ENCODE peak calls at places on chromosomes 12 and 14, in nine cellular contexts. G is tibial artery, N is caudate nucleus, T is GM23338, H is MM.1S, Z is testis, E is uterus, R is HCT116, D is left ventricle myocardium inferior. X is an unnamed sample.

GRCh38 chr12:102602549-102602948 is 122.2 kb upstream of the IGF1 start:
- DNase-seq in G (no peak), N (no peak), T (no peak), H (no peak), Z (peak), E (no peak), R (no peak), D (no peak), X (no peak)

GRCh38 chr14:20632831-20633771 is 8.4 kb downstream of the OR6S1 start:
- DNase-seq in G (no peak), N (peak), T (peak), H (peak), Z (no peak), E (peak), R (no peak), D (no peak), X (peak)

GRCh38 chr12:57958061-57958657 is 16.8 kb downstream of the ATP23 start:
- DNase-seq in G (no peak), N (no peak), T (no peak), H (no peak), Z (no peak), E (no peak), R (no peak), D (no peak), X (no peak)

GRCh38 chr12:54725233-54725843 is 77.2 kb upstream of the DCD start:
- DNase-seq in G (no peak), N (no peak), T (peak), H (peak), Z (peak), E (no peak), R (peak), D (no peak), X (peak)

GRCh38 chr12:1760566-1761382 is 59.6 kb upstream of the LRTM2 start:
- DNase-seq in G (no peak), N (no peak), T (no peak), H (no peak), Z (peak), E (no peak), R (peak), D (no peak), X (no peak)

GRCh38 chr14:21917699-21918436 is 244.2 kb upstream of the OR4E1 start:
- DNase-seq in G (no peak), N (peak), T (peak), H (peak), Z (peak), E (no peak), R (peak), D (no peak), X (peak)

GRCh38 chr12:132908145-132909029 is 21.0 kb upstream of the CHFR start:
- DNase-seq in G (peak), N (peak), T (peak), H (no peak), Z (peak), E (peak), R (no peak), D (peak), X (peak)

GRCh38 chr14:94564381-94564780 is 3.1 kb downstream of the SERPINA4 start:
- DNase-seq in G (no peak), N (no peak), T (no peak), H (no peak), Z (no peak), E (no peak), R (no peak), D (no peak), X (no peak)

GRCh38 chr12:4274960-4275868 is 1.7 kb downstream of the CCND2 start:
- DNase-seq in G (no peak), N (no peak), T (peak), H (no peak), Z (no peak), E (peak), R (no peak), D (no peak), X (no peak)

GRCh38 chr12:93358821-93359220 is 18.9 kb upstream of the NUDT4 start:
- DNase-seq in G (no peak), N (no peak), T (no peak), H (no peak), Z (no peak), E (no peak), R (no peak), D (no peak), X (no peak)

GRCh38 chr14:75123991-75124390 is 2.9 kb downstream of the NEK9 start:
- DNase-seq in G (no peak), N (no peak), T (no peak), H (no peak), Z (peak), E (no peak), R (peak), D (no peak), X (no peak)

GRCh38 chr12:563250-563781 is 99.9 kb downstream of the NINJ2 start:
- DNase-seq in G (no peak), N (no peak), T (no peak), H (no peak), Z (no peak), E (no peak), R (no peak), D (no peak), X (no peak)

GRCh38 chr12:124333724-124334123 is 38.8 kb downstream of the RFLNA start:
- DNase-seq in G (no peak), N (no peak), T (no peak), H (no peak), Z (no peak), E (no peak), R (no peak), D (no peak), X (no peak)

GRCh38 chr14:29216774-29217232 is 450.2 kb downstream of the FOXG1 start:
- DNase-seq in G (no peak), N (no peak), T (no peak), H (no peak), Z (no peak), E (no peak), R (no peak), D (no peak), X (no peak)

GRCh38 chr12:111816065-111816615 is 25.9 kb upstream of the MAPKAPK5 start:
- DNase-seq in G (no peak), N (no peak), T (no peak), H (no peak), Z (no peak), E (no peak), R (no peak), D (no peak), X (no peak)

GRCh38 chr14:76909266-76909665 is 83.1 kb downstream of the LRRC74A start:
- DNase-seq in G (no peak), N (no peak), T (no peak), H (no peak), Z (no peak), E (no peak), R (no peak), D (no peak), X (no peak)

GRCh38 chr12:44422559-44422958 is 453.6 kb downstream of the NELL2 start:
- DNase-seq in G (no peak), N (no peak), T (peak), H (no peak), Z (no peak), E (no peak), R (no peak), D (no peak), X (peak)

GRCh38 chr12:754871-755562 is 2.6 kb downstream of the WNK1 start:
- DNase-seq in G (no peak), N (no peak), T (peak), H (peak), Z (no peak), E (no peak), R (no peak), D (no peak), X (no peak)

GRCh38 chr12:58873496-58873895 is 46.8 kb downstream of the LRIG3 start:
- DNase-seq in G (no peak), N (no peak), T (no peak), H (no peak), Z (no peak), E (no peak), R (no peak), D (no peak), X (no peak)

GRCh38 chr12:16526693-16527092 is 79.3 kb downstream of the LMO3 start:
- DNase-seq in G (no peak), N (no peak), T (no peak), H (no peak), Z (no peak), E (peak), R (peak), D (no peak), X (no peak)

GRCh38 chr12:129704232-129704830 is 199.5 kb downstream of the TMEM132D start:
- DNase-seq in G (no peak), N (no peak), T (peak), H (no peak), Z (no peak), E (no peak), R (no peak), D (no peak), X (peak)

GRCh38 chr12:47561746-47562145 is 144.1 kb downstream of the RPAP3 start:
- DNase-seq in G (no peak), N (no peak), T (no peak), H (no peak), Z (no peak), E (no peak), R (no peak), D (no peak), X (no peak)

GRCh38 chr14:83379371-83379770 is 1845.7 kb upstream of the SEL1L start:
- DNase-seq in G (no peak), N (no peak), T (no peak), H (no peak), Z (no peak), E (no peak), R (no peak), D (no peak), X (no peak)

GRCh38 chr12:132586929-132587328 is 23.5 kb downstream of the LRCOL1 start:
- DNase-seq in G (no peak), N (no peak), T (no peak), H (no peak), Z (no peak), E (no peak), R (no peak), D (no peak), X (no peak)

GRCh38 chr14:93146119-93146518 is 30.4 kb upstream of the ITPK1 start:
- DNase-seq in G (no peak), N (no peak), T (no peak), H (no peak), Z (no peak), E (no peak), R (no peak), D (no peak), X (no peak)

GRCh38 chr12:12442548-12443071 is 85.7 kb downstream of the BORCS5 start:
- DNase-seq in G (no peak), N (no peak), T (no peak), H (no peak), Z (no peak), E (no peak), R (peak), D (no peak), X (no peak)

GRCh38 chr12:467591-467990 is 7.9 kb downstream of the B4GALNT3 start:
- DNase-seq in G (no peak), N (no peak), T (no peak), H (no peak), Z (no peak), E (no peak), R (no peak), D (no peak), X (no peak)

GRCh38 chr12:109147954-109148353 is 31.6 kb downstream of the ACACB start:
- DNase-seq in G (peak), N (no peak), T (no peak), H (no peak), Z (peak), E (peak), R (no peak), D (no peak), X (no peak)

GRCh38 chr14:39175445-39176262 is 600 bp downstream of the PNN start:
- DNase-seq in G (no peak), N (no peak), T (peak), H (no peak), Z (peak), E (no peak), R (no peak), D (peak), X (peak)

GRCh38 chr12:55063291-55063690 is 43.5 kb downstream of the NEUROD4 start:
- DNase-seq in G (no peak), N (no peak), T (no peak), H (no peak), Z (no peak), E (no peak), R (no peak), D (no peak), X (no peak)

GRCh38 chr12:116368196-116369194 is 91.0 kb upstream of the MED13L start:
- DNase-seq in G (no peak), N (no peak), T (no peak), H (no peak), Z (no peak), E (no peak), R (no peak), D (no peak), X (peak)

GRCh38 chr12:113422030-113422900 is at the start of gene SDSL:
- DNase-seq in G (peak), N (peak), T (peak), H (peak), Z (peak), E (peak), R (peak), D (peak), X (peak)

GRCh38 chr12:52870361-52871290 is 21.8 kb upstream of the KRT78 start:
- DNase-seq in G (no peak), N (peak), T (peak), H (peak), Z (peak), E (peak), R (no peak), D (peak), X (peak)

GRCh38 chr14:37133284-37133913 is 39.0 kb downstream of the SLC25A21 start:
- DNase-seq in G (no peak), N (no peak), T (no peak), H (no peak), Z (no peak), E (no peak), R (no peak), D (no peak), X (no peak)

DNA sequence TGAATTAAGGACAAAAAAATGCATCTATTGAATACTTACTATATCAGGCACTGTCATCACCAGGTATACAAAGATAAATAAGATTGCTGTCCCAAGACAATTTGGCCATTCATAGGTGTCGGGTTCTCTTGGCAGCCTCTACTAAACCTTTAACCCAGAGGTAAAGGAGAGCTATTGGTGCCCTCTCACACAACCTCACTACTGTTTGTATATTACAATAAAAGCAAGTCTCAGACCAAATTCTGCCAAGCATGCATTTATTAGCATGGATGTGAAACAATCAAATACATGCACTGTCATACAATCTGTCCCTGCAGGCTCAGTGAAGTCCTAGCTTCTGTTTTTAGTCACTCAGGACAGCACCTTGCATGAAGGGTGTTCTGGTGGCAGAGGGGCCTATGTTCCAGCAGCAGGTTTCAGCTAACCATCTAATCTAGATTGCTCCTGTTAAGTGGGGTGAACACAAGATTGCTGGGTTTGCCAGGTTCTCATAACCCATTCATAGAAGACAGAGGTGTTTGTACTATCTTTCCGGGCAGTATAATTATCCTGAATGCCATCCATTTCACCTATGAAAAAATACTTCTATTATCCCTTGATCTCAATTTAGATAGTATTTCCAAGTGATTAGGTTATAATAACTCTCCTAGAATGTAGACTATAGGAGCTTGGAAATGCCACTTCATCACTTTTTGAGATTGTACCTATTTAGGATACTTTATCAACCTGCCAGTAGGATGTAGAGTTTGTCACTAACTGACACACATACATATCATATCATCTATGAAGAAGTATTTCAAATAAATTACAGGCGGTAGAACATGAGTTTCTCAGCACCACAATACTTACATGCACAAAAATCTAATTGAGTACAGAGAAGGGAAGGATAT is 254.0 kb upstream of the KRR1 start:
- DNase-seq in G (no peak), N (no peak), T (no peak), H (no peak), Z (no peak), E (no peak), R (no peak), D (no peak), X (no peak)
- H3K27ac ChIP-seq in G (no peak), N (no peak), T (no peak), H (no peak), Z (no peak), E (no peak), R (peak), D (no peak), X (no peak)

GRCh38 chr12:120323772-120324171 is 3.8 kb downstream of the PLA2G1B start:
- DNase-seq in G (no peak), N (no peak), T (no peak), H (no peak), Z (no peak), E (no peak), R (no peak), D (no peak), X (no peak)

GRCh38 chr12:120324841-120325417 is 2.6 kb downstream of the PLA2G1B start:
- DNase-seq in G (no peak), N (no peak), T (no peak), H (no peak), Z (no peak), E (no peak), R (no peak), D (no peak), X (no peak)

GRCh38 chr12:120316798-120317257 is 10.8 kb downstream of the PLA2G1B start:
- DNase-seq in G (no peak), N (no peak), T (no peak), H (no peak), Z (no peak), E (no peak), R (no peak), D (no peak), X (no peak)

GRCh38 chr12:120317258-120318105 is 10.1 kb downstream of the PLA2G1B start:
- DNase-seq in G (peak), N (peak), T (peak), H (peak), Z (peak), E (peak), R (peak), D (peak), X (peak)

DNA sequence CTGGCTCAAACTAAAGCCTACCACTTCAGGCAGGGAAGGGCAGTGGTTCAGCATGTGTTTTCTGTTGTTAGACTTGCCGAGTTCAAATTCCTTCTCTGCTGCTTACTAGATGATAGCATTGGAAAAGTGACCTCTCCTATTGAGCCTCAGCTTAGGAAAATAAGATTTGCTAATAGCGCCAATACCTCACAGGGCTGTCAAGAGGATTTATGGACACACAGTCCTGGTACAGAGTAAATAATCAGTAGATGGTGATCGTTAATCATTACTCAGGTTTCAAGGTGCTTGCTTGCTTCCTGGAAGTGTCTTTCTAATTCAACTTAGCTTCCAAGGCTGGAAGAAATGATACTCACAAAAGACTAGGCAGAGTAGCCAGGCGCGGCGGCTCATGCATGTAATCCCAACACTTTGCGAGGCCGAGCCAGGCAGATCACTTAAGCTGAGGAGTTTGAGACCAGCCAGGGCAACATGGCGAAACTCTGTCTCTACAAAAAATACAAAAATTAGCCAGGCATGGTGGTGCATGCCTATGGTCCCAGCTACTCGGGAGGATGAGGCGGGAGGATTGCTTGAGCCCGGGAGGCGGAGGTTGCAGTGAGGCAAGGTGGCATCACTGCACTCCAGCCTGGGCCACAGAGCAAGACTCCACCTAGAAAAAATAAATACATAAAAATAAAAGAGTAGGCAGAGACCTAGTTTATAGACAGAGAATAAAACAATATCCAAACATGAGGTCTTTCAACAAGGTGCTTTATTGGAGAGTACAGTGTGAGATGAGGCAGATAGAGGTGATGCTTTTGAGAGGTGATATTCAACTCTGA is 6.0 kb downstream of the PLA2G1B start:
- DNase-seq in G (no peak), N (no peak), T (no peak), H (no peak), Z (no peak), E (no peak), R (no peak), D (no peak), X (no peak)
- H3K27ac ChIP-seq in G (no peak), N (no peak), T (no peak), H (no peak), Z (no peak), E (no peak), R (no peak), D (no peak), X (no peak)

DNA sequence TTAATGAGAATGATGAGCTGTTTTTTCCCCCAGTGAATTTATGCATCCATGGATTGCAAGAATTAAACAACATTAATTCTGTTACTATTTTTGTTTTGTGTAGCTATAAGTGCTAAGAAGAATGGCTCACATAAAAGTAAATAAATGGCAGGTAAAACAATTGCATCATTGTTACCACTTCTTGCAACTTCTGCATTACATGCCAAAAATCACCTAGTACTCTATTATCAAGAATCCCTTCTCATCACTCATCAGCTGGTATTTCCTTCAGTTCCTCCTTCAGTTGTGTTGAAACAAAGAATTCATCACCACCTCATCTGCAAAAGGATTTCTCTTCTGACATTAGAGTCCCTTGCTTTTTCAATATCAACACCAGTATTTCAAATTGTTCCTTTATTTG is 773 bp downstream of the A2M start:
- DNase-seq in G (no peak), N (no peak), T (no peak), H (no peak), Z (no peak), E (no peak), R (no peak), D (no peak), X (no peak)
- H3K27ac ChIP-seq in G (peak), N (no peak), T (no peak), H (no peak), Z (peak), E (peak), R (no peak), D (peak), X (no peak)

DNA sequence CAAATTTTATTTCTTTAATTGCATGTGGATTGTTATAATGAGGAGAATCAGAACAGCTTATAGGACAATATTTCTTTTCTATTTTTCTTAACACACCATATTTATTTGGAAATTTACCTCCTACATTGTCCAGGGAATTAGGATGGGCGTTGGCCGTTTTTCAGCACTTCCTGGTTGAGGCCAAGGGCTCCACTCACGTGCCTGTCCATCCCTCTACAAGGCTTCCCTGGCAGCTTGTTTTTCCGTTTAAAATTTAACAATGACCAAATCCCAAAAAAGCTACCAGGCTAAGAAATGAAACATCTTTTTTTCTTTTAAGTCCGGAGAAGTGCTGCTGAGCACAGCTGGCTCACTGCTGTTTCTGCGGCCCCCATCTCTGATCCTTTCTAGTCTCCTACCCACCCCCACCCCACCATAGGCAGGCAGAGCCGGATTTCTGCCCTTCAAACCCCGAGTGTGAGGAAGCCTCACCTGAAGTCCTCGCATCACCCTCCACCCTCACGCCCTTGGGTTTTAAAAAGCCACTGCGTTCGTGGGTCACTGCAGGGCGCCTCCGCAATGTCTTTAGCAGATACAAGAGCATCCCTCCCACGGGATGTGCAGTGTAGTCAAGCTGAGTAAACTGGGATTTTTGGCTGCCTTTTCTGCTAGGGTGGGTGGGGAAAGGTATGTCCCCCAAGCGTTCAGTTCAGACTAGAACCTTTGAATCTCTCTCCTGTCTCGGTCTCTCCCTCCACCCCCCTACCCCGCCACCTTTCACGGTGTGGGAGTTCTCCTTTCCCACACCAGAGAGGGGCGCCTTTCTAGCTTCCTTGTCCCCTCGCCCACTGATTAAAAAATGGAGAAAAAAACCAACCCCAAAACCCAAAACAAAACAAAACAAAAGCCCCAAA is 767 bp upstream of the FAR2 start:
- DNase-seq in G (no peak), N (peak), T (no peak), H (no peak), Z (peak), E (peak), R (no peak), D (peak), X (no peak)
- H3K27ac ChIP-seq in G (peak), N (peak), T (peak), H (peak), Z (peak), E (peak), R (peak), D (peak), X (no peak)